ENCODE peak calls at places on chromosomes 4 and X, in nine cellular contexts. A is GM23248, S is IMR-90, N is endodermal cell, X is mesenchymal stem cell, W is PC-3, C is adipocyte, Y is mammary epithelial cell, O is neuronal stem cell. B is an unnamed sample.

GRCh38 chr4:61468091-61468720 is 268.1 kb downstream of the ADGRL3 start:
- DNase-seq in O (no peak), Y (peak; percentile 94), A (no peak), C (peak; percentile 20), X (peak; percentile 73), N (no peak), S (peak; percentile 58), W (peak; percentile 99), B (peak; percentile 49)

GRCh38 chr4:73870778-73871177 is 1.6 kb downstream of the CXCL1 start:
- DNase-seq in X (peak; percentile 83), W (peak; percentile 38), O (no peak), N (no peak), C (peak; percentile 70), A (no peak), Y (no peak), S (no peak), B (no peak)

GRCh38 chr4:145618210-145618911 is 824 bp upstream of the MMAA start:
- DNase-seq in X (no peak), C (peak; percentile 65), O (no peak), S (no peak), W (no peak), Y (no peak), N (no peak), A (peak; percentile 57), B (no peak)

GRCh38 chr4:183140911-183141320 is 41.9 kb downstream of the WWC2 start:
- DNase-seq in C (peak; percentile 33), S (peak; percentile 76), A (peak; percentile 91), X (peak; percentile 54), W (no peak), Y (peak; percentile 61), N (no peak), O (no peak), B (no peak)

GRCh38 chr4:20219526-20219925 is 32.2 kb upstream of the SLIT2 start:
- DNase-seq in Y (no peak), S (no peak), C (no peak), W (no peak), N (no peak), X (no peak), O (no peak), A (peak; percentile 9), B (no peak)

GRCh38 chr4:86011117-86011516 is 348.7 kb downstream of the MAPK10 start:
- DNase-seq in N (no peak), Y (peak; percentile 62), A (peak; percentile 94), S (peak; percentile 77), C (peak; percentile 95), W (no peak), X (peak; percentile 20), O (no peak), B (peak; percentile 97)

GRCh38 chr4:120718979-120719566 is 203.5 kb downstream of the PRDM5 start:
- DNase-seq in O (no peak), A (peak; percentile 65), N (no peak), S (peak; percentile 49), W (peak; percentile 51), C (peak; percentile 75), X (peak; percentile 51), Y (peak; percentile 11), B (peak; percentile 60)

GRCh38 chr4:118826723-118827444 is 9.0 kb downstream of the SEC24D start:
- DNase-seq in A (no peak), W (no peak), S (no peak), C (peak; percentile 19), N (no peak), Y (no peak), X (no peak), O (no peak), B (no peak)

GRCh38 chr4:44056721-44057151 is 391.9 kb downstream of the KCTD8 start:
- DNase-seq in O (peak; percentile 3), W (no peak), X (peak; percentile 0), Y (no peak), S (no peak), A (no peak), C (no peak), N (peak; percentile 85), B (no peak)

GRCh38 chrX:123013141-123013540 is 170.9 kb upstream of the GRIA3 start:
- DNase-seq in S (no peak), W (no peak), O (no peak), A (peak; percentile 10), Y (peak; percentile 1), C (no peak), N (no peak), X (no peak), B (no peak)

GRCh38 chr4:184750926-184751584 is 17.2 kb upstream of the CENPU start:
- DNase-seq in Y (no peak), X (no peak), N (no peak), O (no peak), C (no peak), S (no peak), A (no peak), W (no peak), B (peak; percentile 69)

GRCh38 chr4:174091130-174091529 is 192.3 kb downstream of the FBXO8 start:
- DNase-seq in C (no peak), Y (no peak), N (no peak), O (no peak), X (no peak), W (no peak), S (no peak), A (no peak), B (no peak)

GRCh38 chr4:174084542-174084941 is 198.9 kb downstream of the FBXO8 start:
- DNase-seq in X (peak; percentile 46), A (no peak), C (no peak), S (no peak), O (no peak), W (no peak), N (no peak), Y (no peak), B (no peak)

GRCh38 chr4:174084981-174085380 is 198.5 kb downstream of the FBXO8 start:
- DNase-seq in C (no peak), Y (no peak), W (no peak), N (no peak), O (no peak), X (no peak), A (no peak), S (no peak), B (no peak)

GRCh38 chr4:174086829-174087799 is 196.4 kb downstream of the FBXO8 start:
- DNase-seq in A (no peak), X (no peak), S (no peak), Y (no peak), N (no peak), O (no peak), W (no peak), C (no peak), B (no peak)

GRCh38 chr4:174089711-174090110 is 193.8 kb downstream of the FBXO8 start:
- DNase-seq in W (no peak), C (no peak), A (no peak), X (no peak), Y (no peak), S (no peak), N (no peak), O (no peak), B (no peak)
- H3K4me3 ChIP-seq in W (no peak overlapping the region), C (no peak overlapping the region), A (no peak overlapping the region), X (no peak overlapping the region), Y (no peak overlapping the region), S (no peak overlapping the region), N (no peak overlapping the region), O (no peak overlapping the region), B (no peak overlapping the region)

DNA sequence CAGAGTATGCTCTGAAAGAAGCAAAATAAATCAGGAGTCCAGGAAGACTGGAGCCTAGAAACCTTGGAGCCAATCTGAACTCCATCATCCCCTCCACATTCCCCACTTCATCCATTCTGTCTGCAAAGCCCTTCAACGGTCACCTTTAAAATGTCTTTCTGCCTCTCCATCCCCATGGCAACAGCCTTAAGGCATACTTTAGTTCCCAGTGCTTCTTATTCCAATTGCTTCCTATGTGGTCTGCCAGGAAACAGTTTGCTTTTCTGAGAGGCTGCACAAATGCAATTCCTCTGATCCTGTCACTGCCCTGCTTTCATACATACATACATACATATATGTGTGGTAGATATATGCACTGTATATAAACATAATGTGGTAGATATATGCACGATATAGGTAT is 802 bp upstream of the MAGEH1 start:
- DNase-seq in N (no peak), W (no peak), C (no peak), A (peak; percentile 4), X (no peak), Y (no peak), O (no peak), S (no peak), B (no peak)
- H3K9ac ChIP-seq in N (no peak overlapping the region), W (no peak overlapping the region), C (peak overlapping the region; percentile 85), A (peak overlapping the region; percentile 96), X (peak overlapping the region; percentile 93), Y (no peak overlapping the region), O (no peak overlapping the region), S (no peak overlapping the region), B (no peak overlapping the region)

DNA sequence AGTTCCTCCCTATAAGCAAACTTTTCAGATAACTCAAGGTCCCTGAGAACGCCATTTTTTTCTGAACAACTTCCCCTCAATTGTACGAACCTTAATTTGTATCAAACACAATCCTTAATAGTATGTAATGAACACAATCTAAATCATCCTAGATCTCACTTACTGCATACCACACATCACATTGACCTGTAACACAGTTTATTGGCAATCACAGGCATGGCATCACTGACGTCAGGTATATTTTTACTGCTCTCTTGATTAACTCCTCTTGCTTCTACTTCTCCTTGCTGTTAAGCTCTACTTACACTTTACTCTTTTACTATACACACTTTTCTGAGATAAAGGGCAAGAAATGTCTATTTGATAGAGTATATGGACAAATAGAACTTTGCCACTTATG is 67.0 kb downstream of the TAPT1 start:
- DNase-seq in A (no peak), N (no peak), O (no peak), Y (no peak), X (no peak), W (no peak), C (no peak), S (no peak), B (no peak)
- H3K4me3 ChIP-seq in A (no peak overlapping the region), N (no peak overlapping the region), O (no peak overlapping the region), Y (no peak overlapping the region), X (no peak overlapping the region), W (no peak overlapping the region), C (no peak overlapping the region), S (no peak overlapping the region), B (no peak overlapping the region)

DNA sequence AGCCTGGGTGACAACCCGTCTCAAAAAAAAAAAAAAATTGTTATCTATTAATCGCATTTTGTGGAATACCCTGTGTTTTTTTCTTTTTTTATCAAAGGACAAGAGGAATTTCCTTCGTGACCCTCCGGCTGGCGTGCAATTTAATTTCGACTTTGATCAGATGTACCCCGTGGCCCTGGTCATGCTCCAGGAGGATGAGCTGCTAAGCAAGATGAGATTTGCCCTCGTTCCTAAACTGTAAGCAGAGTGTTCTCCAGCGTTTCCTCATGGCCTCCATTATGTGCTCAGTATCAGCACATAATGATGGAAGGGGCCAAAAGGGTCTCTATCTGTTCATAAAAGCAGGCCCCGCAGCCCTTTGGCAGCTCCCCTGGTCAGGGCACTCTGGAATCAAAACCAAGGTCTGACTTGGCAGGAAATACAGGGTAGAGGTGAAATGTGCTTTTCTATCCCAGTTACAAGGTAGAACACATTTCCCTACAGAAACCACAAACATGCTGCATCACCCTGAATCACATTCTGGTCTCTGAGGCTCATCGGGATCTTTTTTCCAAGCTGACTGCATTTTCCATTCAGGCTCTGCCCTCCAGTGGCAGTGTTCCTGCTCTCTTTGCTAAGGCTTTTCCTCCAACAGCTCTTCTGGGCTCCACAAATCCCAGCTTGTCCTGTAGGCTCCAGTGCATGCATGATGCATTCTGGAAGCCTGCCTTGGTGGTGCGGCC is 24.4 kb downstream of the SYAP1 start:
- DNase-seq in N (no peak), A (peak; percentile 80), O (no peak), X (peak; percentile 55), Y (peak; percentile 90), C (peak; percentile 39), S (peak; percentile 92), W (peak; percentile 75), B (peak; percentile 60)
- H3K9ac ChIP-seq in N (no peak overlapping the region), A (peak overlapping the region; percentile 42), O (no peak overlapping the region), X (peak overlapping the region; percentile 74), Y (no peak overlapping the region), C (no peak overlapping the region), S (no peak overlapping the region), W (no peak overlapping the region), B (no peak overlapping the region)